ENCODE peak calls at places on chromosomes 5 and 9, in eight cellular contexts. M, X, G, O, C, Z, H and I are unnamed samples.

GRCh38 chr5:150161242-150162141 is 5.1 kb upstream of the CDX1 start:
- DNase-seq in Z (peak), G (peak), O (peak), C (peak), H (peak), M (peak), X (peak), I (peak)

GRCh38 chr5:6810641-6811405 is 97.6 kb downstream of the TENT4A start:
- DNase-seq in H (no peak), O (no peak), G (no peak), X (no peak), Z (no peak), C (no peak), M (no peak), I (no peak)

GRCh38 chr5:36068751-36069281 is 2.1 kb upstream of the UGT3A2 start:
- DNase-seq in H (no peak), X (no peak), G (no peak), C (no peak), M (no peak), Z (no peak), O (no peak), I (no peak)

GRCh38 chr5:77301447-77301878 is 91.0 kb downstream of the PDE8B start:
- DNase-seq in X (no peak), G (no peak), M (no peak), Z (peak), C (no peak), H (no peak), O (no peak), I (peak)

GRCh38 chr5:143207563-143208364 is 195.7 kb downstream of the NR3C1 start:
- DNase-seq in Z (no peak), G (no peak), X (no peak), H (no peak), M (no peak), C (no peak), O (peak), I (peak)

GRCh38 chr5:147767048-147767447 is 15.5 kb downstream of the JAKMIP2 start:
- DNase-seq in G (no peak), X (no peak), C (no peak), M (no peak), H (no peak), Z (no peak), O (no peak), I (no peak)

GRCh38 chr9:8733096-8733954 is 933.7 kb upstream of the DMAC1 start:
- DNase-seq in C (no peak), H (peak), Z (peak), M (peak), O (peak), X (peak), G (peak), I (peak)

GRCh38 chr5:53069626-53070025 is 39.9 kb downstream of the MOCS2 start:
- DNase-seq in O (peak), G (no peak), H (no peak), M (no peak), Z (peak), X (peak), C (peak), I (peak)

GRCh38 chr5:17928571-17928970 is 294.3 kb downstream of the TAF11L14 start:
- DNase-seq in C (peak), G (no peak), X (peak), O (no peak), Z (no peak), M (peak), H (no peak), I (no peak)

GRCh38 chr9:36190388-36191289 is at the start of gene CLTA:
- DNase-seq in G (peak), Z (peak), X (peak), O (peak), M (peak), C (peak), H (peak), I (peak)
- TF ChIP-seq CTCF in G (peak), Z (peak), X (peak), O (peak), M (peak), C (peak), H (peak), I (peak)

DNA sequence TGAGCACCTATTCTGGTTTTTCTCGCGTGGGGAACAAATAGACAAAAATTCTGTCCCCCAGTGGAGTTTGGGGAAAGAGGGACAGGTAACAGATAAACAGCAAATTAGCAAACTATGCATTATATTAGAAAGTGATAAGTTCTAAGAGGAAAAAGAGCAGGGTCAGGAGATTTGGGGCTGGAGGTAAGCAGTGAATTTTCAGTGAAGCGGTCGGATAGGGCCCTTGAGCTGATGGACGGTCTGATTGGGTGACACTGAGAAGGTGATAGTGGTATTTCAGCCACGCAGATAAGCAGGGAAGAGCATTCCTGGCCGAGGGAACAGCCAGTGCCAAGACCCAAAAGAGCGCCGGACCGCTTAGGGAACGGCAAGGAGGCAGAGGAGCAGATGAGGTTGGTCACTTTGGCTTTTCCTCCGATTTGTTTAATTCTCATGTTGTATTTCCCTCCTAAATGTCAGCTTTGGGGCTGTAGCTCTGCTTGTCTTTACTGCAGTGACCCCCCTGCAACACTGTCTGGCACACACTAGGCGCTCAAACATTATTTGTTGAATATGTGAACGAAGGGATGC is 1.0 kb upstream of the PTPN3 start:
- DNase-seq in X (no peak), G (peak), Z (no peak), C (no peak), O (no peak), M (no peak), H (no peak), I (no peak)
- H3K4me3 ChIP-seq in X (peak), G (peak), Z (peak), C (no peak), O (no peak), M (peak), H (peak), I (peak)

GRCh38 chr5:124908603-124909451 is 162.4 kb upstream of the ZNF608 start:
- DNase-seq in C (peak), Z (peak), H (no peak), M (no peak), G (no peak), X (peak), O (peak), I (peak)

GRCh38 chr5:124907098-124907644 is 160.7 kb upstream of the ZNF608 start:
- DNase-seq in C (peak), X (peak), G (no peak), H (no peak), O (no peak), M (no peak), Z (no peak), I (no peak)

GRCh38 chr5:124910354-124911016 is 164.0 kb upstream of the ZNF608 start:
- DNase-seq in G (no peak), C (no peak), Z (no peak), H (no peak), O (no peak), X (no peak), M (no peak), I (peak)

GRCh38 chr5:124912653-124913328 is 166.4 kb upstream of the ZNF608 start:
- DNase-seq in G (no peak), Z (no peak), H (peak), M (no peak), X (peak), C (peak), O (no peak), I (no peak)

GRCh38 chr5:124909734-124910133 is 163.3 kb upstream of the ZNF608 start:
- DNase-seq in G (no peak), M (no peak), O (no peak), X (no peak), C (no peak), H (no peak), Z (no peak), I (no peak)
- TF ChIP-seq CTCF in G (no peak), M (no peak), O (no peak), X (no peak), C (no peak), H (no peak), Z (no peak), I (no peak)

DNA sequence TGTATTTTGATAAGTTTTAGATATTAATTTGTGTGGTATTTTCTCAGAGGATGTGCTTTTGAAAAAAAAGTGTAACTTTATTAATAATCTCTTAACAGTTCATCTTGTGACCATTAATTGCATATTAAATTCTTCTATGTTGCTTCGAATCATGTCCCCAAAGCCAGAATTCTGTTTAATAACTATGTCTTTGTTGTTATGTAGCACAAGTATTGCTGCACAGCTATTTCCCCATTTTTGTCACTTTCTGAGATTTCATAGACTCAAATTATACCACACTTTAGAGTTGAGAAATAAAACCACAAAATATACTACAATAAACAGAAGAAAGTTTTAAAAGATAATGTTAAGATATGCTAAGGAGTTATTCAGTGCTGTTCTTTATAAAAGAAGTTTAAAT is 2.8 kb downstream of the MEF2C start:
- DNase-seq in C (no peak), M (no peak), X (no peak), G (no peak), H (no peak), O (no peak), Z (no peak), I (no peak)
- H3K4me3 ChIP-seq in C (no peak), M (no peak), X (no peak), G (no peak), H (peak), O (peak), Z (peak), I (no peak)

DNA sequence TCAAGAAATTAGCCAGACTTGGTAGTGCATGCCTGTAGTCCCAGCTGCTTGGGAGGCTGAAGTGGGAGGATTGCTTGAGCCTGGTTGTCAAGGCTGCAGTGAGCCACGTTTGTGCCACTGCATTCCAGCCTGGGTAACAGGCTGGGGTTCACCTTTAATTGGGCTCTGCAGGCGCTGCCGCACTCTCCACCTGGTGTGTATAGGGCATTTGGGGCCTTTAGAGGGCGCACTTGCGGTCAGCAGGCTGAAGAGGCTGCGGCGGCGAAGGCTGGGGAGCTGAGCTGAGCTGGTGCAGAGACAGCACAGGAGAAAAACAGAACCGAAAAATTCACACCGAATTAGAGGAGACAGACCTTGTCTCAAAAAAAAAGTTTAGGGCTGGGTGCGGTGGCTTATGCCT is 31.2 kb downstream of the CDK7 start:
- DNase-seq in O (no peak), H (no peak), Z (no peak), X (peak), C (no peak), M (no peak), G (peak), I (peak)
- TF ChIP-seq CTCF in O (peak), H (no peak), Z (peak), X (peak), C (peak), M (no peak), G (peak), I (peak)